ENCODE peak calls at places on chromosome 19, in seven cellular contexts. One of them, this sample, is unnamed.

GRCh38 chr19:58356236-58356970 is 3.1 kb upstream of the A1BG start:
- DNase-seq in left lung: peak
- DNase-seq in progenitor cell of endocrine pancreas: no peak
- DNase-seq in gastrocnemius medialis: no peak
- DNase-seq in right lobe of liver: no peak
- DNase-seq in mucosa of descending colon: no peak
- DNase-seq in GM13977: peak
- DNase-seq in this sample: peak

GRCh38 chr19:53037101-53038097 is 7.1 kb upstream of the ERVV-2 start:
- DNase-seq in right lobe of liver: no peak
- DNase-seq in left lung: peak
- DNase-seq in progenitor cell of endocrine pancreas: peak
- DNase-seq in GM13977: no peak
- DNase-seq in gastrocnemius medialis: no peak
- DNase-seq in mucosa of descending colon: no peak
- DNase-seq in this sample: peak

GRCh38 chr19:23762884-23763711 is 4.4 kb upstream of the ZNF681 start:
- DNase-seq in progenitor cell of endocrine pancreas: peak
- DNase-seq in gastrocnemius medialis: peak
- DNase-seq in mucosa of descending colon: peak
- DNase-seq in GM13977: peak
- DNase-seq in right lobe of liver: peak
- DNase-seq in left lung: peak
- DNase-seq in this sample: peak

GRCh38 chr19:48540110-48540509 is 11.9 kb upstream of the SULT2B1 start:
- DNase-seq in gastrocnemius medialis: no peak
- DNase-seq in right lobe of liver: no peak
- DNase-seq in GM13977: no peak
- DNase-seq in mucosa of descending colon: no peak
- DNase-seq in progenitor cell of endocrine pancreas: no peak
- DNase-seq in left lung: peak
- DNase-seq in this sample: no peak

GRCh38 chr19:36215276-36216171 is 618 bp downstream of the ZNF146 start:
- DNase-seq in gastrocnemius medialis: no peak
- DNase-seq in GM13977: no peak
- DNase-seq in progenitor cell of endocrine pancreas: no peak
- DNase-seq in mucosa of descending colon: no peak
- DNase-seq in left lung: no peak
- DNase-seq in right lobe of liver: no peak
- DNase-seq in this sample: peak

GRCh38 chr19:27794444-27795042 is 1418.4 kb downstream of the UQCRFS1 start:
- DNase-seq in gastrocnemius medialis: no peak
- DNase-seq in GM13977: peak
- DNase-seq in progenitor cell of endocrine pancreas: no peak
- DNase-seq in left lung: peak
- DNase-seq in mucosa of descending colon: peak
- DNase-seq in right lobe of liver: no peak
- DNase-seq in this sample: peak

GRCh38 chr19:36987091-36987490 is 71.0 kb downstream of the ZNF568 start:
- DNase-seq in progenitor cell of endocrine pancreas: no peak
- DNase-seq in mucosa of descending colon: no peak
- DNase-seq in right lobe of liver: no peak
- DNase-seq in GM13977: no peak
- DNase-seq in gastrocnemius medialis: no peak
- DNase-seq in left lung: no peak
- DNase-seq in this sample: no peak

GRCh38 chr19:46015080-46015960 is 7.5 kb downstream of the PGLYRP1 start:
- DNase-seq in gastrocnemius medialis: peak
- DNase-seq in right lobe of liver: peak
- DNase-seq in mucosa of descending colon: peak
- DNase-seq in GM13977: peak
- DNase-seq in left lung: peak
- DNase-seq in progenitor cell of endocrine pancreas: peak
- DNase-seq in this sample: peak

GRCh38 chr19:1651061-1651547 is 1.3 kb downstream of the TCF3 start:
- DNase-seq in GM13977: peak
- DNase-seq in right lobe of liver: no peak
- DNase-seq in left lung: peak
- DNase-seq in mucosa of descending colon: peak
- DNase-seq in progenitor cell of endocrine pancreas: no peak
- DNase-seq in gastrocnemius medialis: no peak
- DNase-seq in this sample: peak

GRCh38 chr19:7293795-7294570 is at the start of gene INSR:
- DNase-seq in gastrocnemius medialis: peak
- DNase-seq in mucosa of descending colon: peak
- DNase-seq in GM13977: peak
- DNase-seq in progenitor cell of endocrine pancreas: peak
- DNase-seq in right lobe of liver: peak
- DNase-seq in left lung: peak
- DNase-seq in this sample: peak

GRCh38 chr19:6108721-6109633 is 1.3 kb downstream of the RFX2 start:
- DNase-seq in progenitor cell of endocrine pancreas: no peak
- DNase-seq in mucosa of descending colon: peak
- DNase-seq in left lung: peak
- DNase-seq in gastrocnemius medialis: no peak
- DNase-seq in GM13977: no peak
- DNase-seq in right lobe of liver: peak
- DNase-seq in this sample: peak

GRCh38 chr19:31408460-31409124 is 59.4 kb upstream of the TSHZ3 start:
- DNase-seq in mucosa of descending colon: no peak
- DNase-seq in progenitor cell of endocrine pancreas: no peak
- DNase-seq in GM13977: no peak
- DNase-seq in left lung: no peak
- DNase-seq in gastrocnemius medialis: no peak
- DNase-seq in right lobe of liver: no peak
- DNase-seq in this sample: no peak

GRCh38 chr19:16161848-16162247 is 11.5 kb downstream of the CIB3 start:
- DNase-seq in GM13977: no peak
- DNase-seq in progenitor cell of endocrine pancreas: no peak
- DNase-seq in gastrocnemius medialis: no peak
- DNase-seq in left lung: no peak
- DNase-seq in right lobe of liver: no peak
- DNase-seq in mucosa of descending colon: no peak
- DNase-seq in this sample: peak

GRCh38 chr19:35140898-35141626 is 2.0 kb upstream of the FXYD7 start:
- DNase-seq in left lung: peak
- DNase-seq in GM13977: peak
- DNase-seq in mucosa of descending colon: peak
- DNase-seq in right lobe of liver: peak
- DNase-seq in progenitor cell of endocrine pancreas: peak
- DNase-seq in gastrocnemius medialis: peak
- DNase-seq in this sample: peak

GRCh38 chr19:16914421-16914820 is 25.6 kb downstream of the F2RL3 start:
- DNase-seq in gastrocnemius medialis: no peak
- DNase-seq in mucosa of descending colon: no peak
- DNase-seq in right lobe of liver: no peak
- DNase-seq in GM13977: no peak
- DNase-seq in left lung: peak
- DNase-seq in progenitor cell of endocrine pancreas: no peak
- DNase-seq in this sample: no peak

GRCh38 chr19:35959040-35959967 is 23.1 kb downstream of the LRFN3 start:
- DNase-seq in right lobe of liver: no peak
- DNase-seq in GM13977: peak
- DNase-seq in gastrocnemius medialis: no peak
- DNase-seq in left lung: peak
- DNase-seq in mucosa of descending colon: peak
- DNase-seq in progenitor cell of endocrine pancreas: no peak
- DNase-seq in this sample: peak

GRCh38 chr19:40392894-40393517 is 3.0 kb upstream of the HIPK4 start:
- DNase-seq in right lobe of liver: no peak
- DNase-seq in mucosa of descending colon: no peak
- DNase-seq in left lung: no peak
- DNase-seq in GM13977: no peak
- DNase-seq in progenitor cell of endocrine pancreas: no peak
- DNase-seq in gastrocnemius medialis: no peak
- DNase-seq in this sample: no peak

GRCh38 chr19:15445227-15445605 is 4.5 kb downstream of the WIZ start:
- DNase-seq in mucosa of descending colon: no peak
- DNase-seq in right lobe of liver: no peak
- DNase-seq in gastrocnemius medialis: peak
- DNase-seq in left lung: peak
- DNase-seq in GM13977: no peak
- DNase-seq in progenitor cell of endocrine pancreas: no peak
- DNase-seq in this sample: no peak

GRCh38 chr19:2050991-2051770 is at the start of gene MKNK2:
- DNase-seq in gastrocnemius medialis: peak
- DNase-seq in mucosa of descending colon: peak
- DNase-seq in right lobe of liver: peak
- DNase-seq in GM13977: peak
- DNase-seq in progenitor cell of endocrine pancreas: peak
- DNase-seq in left lung: peak
- DNase-seq in this sample: peak

GRCh38 chr19:57903298-57904174 is 12.9 kb downstream of the ZNF417 start:
- DNase-seq in mucosa of descending colon: no peak
- DNase-seq in GM13977: no peak
- DNase-seq in left lung: no peak
- DNase-seq in progenitor cell of endocrine pancreas: no peak
- DNase-seq in gastrocnemius medialis: no peak
- DNase-seq in right lobe of liver: peak
- DNase-seq in this sample: no peak

GRCh38 chr19:12794196-12794921 is 3.1 kb downstream of the JUNB start:
- DNase-seq in mucosa of descending colon: no peak
- DNase-seq in right lobe of liver: no peak
- DNase-seq in GM13977: no peak
- DNase-seq in progenitor cell of endocrine pancreas: no peak
- DNase-seq in gastrocnemius medialis: no peak
- DNase-seq in left lung: no peak
- DNase-seq in this sample: no peak

GRCh38 chr19:12794936-12795335 is 3.6 kb downstream of the JUNB start:
- DNase-seq in GM13977: no peak
- DNase-seq in mucosa of descending colon: no peak
- DNase-seq in gastrocnemius medialis: no peak
- DNase-seq in left lung: peak
- DNase-seq in progenitor cell of endocrine pancreas: no peak
- DNase-seq in right lobe of liver: no peak
- DNase-seq in this sample: no peak

GRCh38 chr19:12792853-12793289 is 1.6 kb downstream of the JUNB start:
- DNase-seq in right lobe of liver: no peak
- DNase-seq in gastrocnemius medialis: no peak
- DNase-seq in left lung: no peak
- DNase-seq in GM13977: no peak
- DNase-seq in progenitor cell of endocrine pancreas: no peak
- DNase-seq in mucosa of descending colon: peak
- DNase-seq in this sample: no peak

GRCh38 chr19:12792048-12792852 is 964 bp downstream of the JUNB start:
- DNase-seq in right lobe of liver: peak
- DNase-seq in gastrocnemius medialis: peak
- DNase-seq in GM13977: peak
- DNase-seq in mucosa of descending colon: peak
- DNase-seq in progenitor cell of endocrine pancreas: no peak
- DNase-seq in left lung: peak
- DNase-seq in this sample: peak

GRCh38 chr19:12793290-12794195 is 2.3 kb downstream of the JUNB start:
- DNase-seq in right lobe of liver: peak
- DNase-seq in GM13977: peak
- DNase-seq in gastrocnemius medialis: peak
- DNase-seq in mucosa of descending colon: peak
- DNase-seq in left lung: peak
- DNase-seq in progenitor cell of endocrine pancreas: peak
- DNase-seq in this sample: peak
- TF ChIP-seq CTCF in right lobe of liver: no peak
- TF ChIP-seq CTCF in GM13977: no peak
- TF ChIP-seq CTCF in gastrocnemius medialis: no peak
- TF ChIP-seq CTCF in mucosa of descending colon: no peak
- TF ChIP-seq CTCF in left lung: no peak
- TF ChIP-seq CTCF in progenitor cell of endocrine pancreas: peak
- TF ChIP-seq CTCF in this sample: no peak

GRCh38 chr19:44740351-44740824 is 8.1 kb upstream of the BCL3 start:
- DNase-seq in left lung: peak
- DNase-seq in progenitor cell of endocrine pancreas: no peak
- DNase-seq in mucosa of descending colon: no peak
- DNase-seq in right lobe of liver: peak
- DNase-seq in gastrocnemius medialis: no peak
- DNase-seq in GM13977: no peak
- DNase-seq in this sample: no peak
- TF ChIP-seq CTCF in left lung: no peak
- TF ChIP-seq CTCF in progenitor cell of endocrine pancreas: peak
- TF ChIP-seq CTCF in mucosa of descending colon: no peak
- TF ChIP-seq CTCF in right lobe of liver: no peak
- TF ChIP-seq CTCF in gastrocnemius medialis: no peak
- TF ChIP-seq CTCF in GM13977: peak
- TF ChIP-seq CTCF in this sample: no peak

GRCh38 chr19:50207730-50208129 is 4.3 kb downstream of the MYH14 start:
- DNase-seq in gastrocnemius medialis: no peak
- DNase-seq in left lung: no peak
- DNase-seq in progenitor cell of endocrine pancreas: no peak
- DNase-seq in right lobe of liver: no peak
- DNase-seq in mucosa of descending colon: no peak
- DNase-seq in GM13977: no peak
- DNase-seq in this sample: no peak

GRCh38 chr19:50206191-50206590 is 2.8 kb downstream of the MYH14 start:
- DNase-seq in right lobe of liver: no peak
- DNase-seq in gastrocnemius medialis: no peak
- DNase-seq in progenitor cell of endocrine pancreas: no peak
- DNase-seq in left lung: no peak
- DNase-seq in mucosa of descending colon: peak
- DNase-seq in GM13977: no peak
- DNase-seq in this sample: no peak

GRCh38 chr19:50204811-50205675 is 1.6 kb downstream of the MYH14 start:
- DNase-seq in mucosa of descending colon: peak
- DNase-seq in GM13977: peak
- DNase-seq in right lobe of liver: peak
- DNase-seq in left lung: peak
- DNase-seq in progenitor cell of endocrine pancreas: peak
- DNase-seq in gastrocnemius medialis: peak
- DNase-seq in this sample: peak

GRCh38 chr19:50204081-50204428 is 633 bp downstream of the MYH14 start:
- DNase-seq in gastrocnemius medialis: no peak
- DNase-seq in mucosa of descending colon: no peak
- DNase-seq in GM13977: no peak
- DNase-seq in left lung: no peak
- DNase-seq in right lobe of liver: no peak
- DNase-seq in progenitor cell of endocrine pancreas: no peak
- DNase-seq in this sample: no peak

DNA sequence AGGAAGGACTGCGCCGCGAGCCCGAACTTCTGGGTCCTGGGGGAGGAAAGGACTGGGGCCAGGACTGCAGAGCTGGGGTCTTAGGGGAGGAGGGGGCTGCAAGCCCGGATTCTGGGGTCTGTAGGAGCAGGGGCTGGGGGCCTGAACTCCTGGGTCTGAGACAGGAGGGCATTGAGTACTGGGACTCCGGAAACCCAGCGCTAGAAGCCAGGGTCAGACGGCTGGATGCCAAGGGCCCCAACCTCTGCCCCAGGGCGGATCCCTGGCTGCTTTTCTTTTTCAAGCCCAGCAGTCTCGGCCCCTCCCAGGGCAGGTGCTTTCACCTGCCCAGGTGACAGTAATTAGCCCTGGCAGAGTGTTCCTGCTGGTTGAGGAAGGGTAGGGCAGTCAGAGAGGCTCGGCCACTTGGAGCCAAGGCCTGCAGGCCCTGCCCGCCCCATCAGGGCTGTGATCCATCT is 2.3 kb downstream of the MYH14 start:
- DNase-seq in gastrocnemius medialis: no peak
- DNase-seq in GM13977: peak
- DNase-seq in right lobe of liver: peak
- DNase-seq in mucosa of descending colon: peak
- DNase-seq in left lung: peak
- DNase-seq in progenitor cell of endocrine pancreas: peak
- DNase-seq in this sample: no peak
- TF ChIP-seq CTCF in gastrocnemius medialis: no peak
- TF ChIP-seq CTCF in GM13977: no peak
- TF ChIP-seq CTCF in right lobe of liver: no peak
- TF ChIP-seq CTCF in mucosa of descending colon: peak
- TF ChIP-seq CTCF in left lung: no peak
- TF ChIP-seq CTCF in progenitor cell of endocrine pancreas: peak
- TF ChIP-seq CTCF in this sample: no peak

GRCh38 chr19:42388851-42389489 is 1.1 kb downstream of the CNFN start:
- DNase-seq in left lung: no peak
- DNase-seq in GM13977: no peak
- DNase-seq in gastrocnemius medialis: no peak
- DNase-seq in mucosa of descending colon: no peak
- DNase-seq in right lobe of liver: no peak
- DNase-seq in progenitor cell of endocrine pancreas: no peak
- DNase-seq in this sample: no peak
- TF ChIP-seq CTCF in left lung: no peak
- TF ChIP-seq CTCF in GM13977: no peak
- TF ChIP-seq CTCF in gastrocnemius medialis: no peak
- TF ChIP-seq CTCF in mucosa of descending colon: no peak
- TF ChIP-seq CTCF in right lobe of liver: no peak
- TF ChIP-seq CTCF in progenitor cell of endocrine pancreas: no peak
- TF ChIP-seq CTCF in this sample: no peak